ENCODE peak calls at places on chromosomes 6 and 20, in five cellular contexts. J is fibroblast of lung, D is GM23248, Z is PC-9, U is H1. H is an unnamed sample.

GRCh38 chr20:4076671-4077070 is 61.3 kb upstream of the RNF24 start:
- DNase-seq in U (no peak), Z (peak), J (peak), D (peak), H (no peak)

GRCh38 chr6:118896339-118897136 is 2.6 kb downstream of the ASF1A start:
- DNase-seq in Z (peak), D (peak), J (peak), U (no peak), H (no peak)

GRCh38 chr6:82910394-82910793 is 155.2 kb downstream of the UBE3D start:
- DNase-seq in D (no peak), U (no peak), Z (no peak), J (no peak), H (no peak)

GRCh38 chr6:165988306-165988756 is 179.3 kb downstream of the TBXT start:
- DNase-seq in U (no peak), D (peak), J (no peak), Z (no peak), H (peak)

GRCh38 chr6:125271486-125272159 is 30.1 kb downstream of the HDDC2 start:
- DNase-seq in J (no peak), U (no peak), Z (no peak), D (peak), H (no peak)

GRCh38 chr20:41000628-41001027 is 28.0 kb upstream of the TOP1 start:
- DNase-seq in U (no peak), D (no peak), Z (no peak), J (no peak), H (no peak)

GRCh38 chr20:61720348-61720696 is 345.4 kb downstream of the TAF4 start:
- DNase-seq in U (no peak), D (no peak), J (no peak), Z (no peak), H (no peak)

GRCh38 chr20:62203378-62204030 is 16.6 kb downstream of the HRH3 start:
- DNase-seq in Z (no peak), D (no peak), J (no peak), U (no peak), H (peak)

GRCh38 chr6:107511410-107512070 is 21.6 kb downstream of the SOBP start:
- DNase-seq in U (no peak), J (no peak), D (no peak), Z (no peak), H (no peak)

GRCh38 chr6:166942393-166943168 is 13.8 kb downstream of the RNASET2 start:
- DNase-seq in D (no peak), J (peak), U (no peak), Z (no peak), H (no peak)

GRCh38 chr6:44630125-44631028 is 242.9 kb downstream of the CDC5L start:
- DNase-seq in U (no peak), Z (no peak), J (peak), D (peak), H (peak)

GRCh38 chr6:107061125-107062020 is 33.4 kb downstream of the MTRES1 start:
- DNase-seq in Z (no peak), D (peak), U (peak), J (no peak), H (peak)

GRCh38 chr20:25032478-25033183 is 25.3 kb downstream of the ACSS1 start:
- DNase-seq in J (no peak), D (no peak), U (no peak), Z (no peak), H (no peak)

GRCh38 chr20:44326391-44327159 is 10.3 kb upstream of the R3HDML start:
- DNase-seq in U (no peak), Z (no peak), J (no peak), D (peak), H (no peak)

GRCh38 chr20:41293269-41294037 is 24.1 kb downstream of the ZHX3 start:
- DNase-seq in J (peak), D (peak), U (no peak), Z (no peak), H (no peak)

GRCh38 chr6:37331047-37331446 is 22.7 kb upstream of the RNF8 start:
- DNase-seq in U (no peak), Z (no peak), D (no peak), J (no peak), H (no peak)

GRCh38 chr20:25720285-25720684 is 23.6 kb upstream of the ZNF337 start:
- DNase-seq in Z (no peak), D (no peak), J (no peak), U (no peak), H (no peak)

DNA sequence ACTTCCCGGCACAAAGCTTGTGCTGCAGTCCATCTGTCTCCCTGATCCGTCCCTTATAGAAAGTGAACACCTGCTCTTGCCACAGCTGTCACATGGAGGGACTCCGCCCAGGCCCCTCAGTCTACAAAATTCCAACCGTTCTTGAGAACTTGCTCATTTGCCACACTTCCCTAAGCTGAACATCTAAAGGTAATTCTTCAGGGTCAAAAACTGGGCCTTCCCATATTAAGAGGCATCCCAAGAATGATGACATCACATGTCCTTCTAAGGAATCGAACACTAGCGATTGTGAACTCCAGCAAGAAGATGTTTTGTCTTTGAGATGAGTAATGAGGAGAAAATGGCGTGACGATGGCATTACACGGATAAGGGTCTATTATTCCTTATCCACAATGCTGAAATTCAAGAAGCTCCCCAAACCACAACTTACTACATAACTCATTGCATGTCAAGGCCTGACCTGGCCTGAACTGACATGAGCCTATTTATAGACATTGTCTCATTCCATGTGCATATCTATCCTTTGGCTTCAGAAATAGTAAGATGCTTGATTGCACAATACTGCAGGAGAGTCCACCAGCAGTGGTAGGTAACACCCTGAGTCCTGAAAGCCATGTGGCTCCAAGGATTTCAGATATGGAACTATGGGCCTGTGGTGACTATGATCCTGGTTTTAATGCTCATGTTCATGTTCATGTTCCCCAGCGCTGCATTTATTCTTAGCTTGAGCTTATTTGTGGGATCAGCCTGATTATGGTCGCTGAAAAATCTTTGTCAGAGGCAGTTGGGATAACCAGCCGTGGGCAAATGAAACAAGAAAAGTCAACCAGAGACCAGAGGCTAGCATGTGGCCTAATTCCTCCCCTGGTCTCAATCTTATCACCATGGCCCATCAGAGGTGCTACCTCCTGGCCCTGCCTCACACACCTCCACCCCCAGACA is 183.3 kb upstream of the JARID2 start:
- DNase-seq in J (peak), U (no peak), D (peak), Z (peak), H (peak)
- H2AFZ ChIP-seq in J (no peak), U (no peak), D (no peak), Z (no peak), H (no peak)

GRCh38 chr20:58990651-58991445 is 9.8 kb downstream of the NELFCD start:
- DNase-seq in U (no peak), Z (no peak), D (no peak), J (no peak), H (no peak)
- H3K27ac ChIP-seq in U (no peak), Z (no peak), D (no peak), J (no peak), H (no peak)

GRCh38 chr6:110683236-110683635 is 132.0 kb downstream of the CDK19 start:
- DNase-seq in D (peak), Z (no peak), U (no peak), J (no peak), H (no peak)

GRCh38 chr6:110682460-110682853 is 132.8 kb downstream of the CDK19 start:
- DNase-seq in U (no peak), Z (peak), J (peak), D (peak), H (peak)

GRCh38 chr6:110687326-110687725 is 127.9 kb downstream of the CDK19 start:
- DNase-seq in J (no peak), Z (no peak), D (no peak), U (no peak), H (no peak)

DNA sequence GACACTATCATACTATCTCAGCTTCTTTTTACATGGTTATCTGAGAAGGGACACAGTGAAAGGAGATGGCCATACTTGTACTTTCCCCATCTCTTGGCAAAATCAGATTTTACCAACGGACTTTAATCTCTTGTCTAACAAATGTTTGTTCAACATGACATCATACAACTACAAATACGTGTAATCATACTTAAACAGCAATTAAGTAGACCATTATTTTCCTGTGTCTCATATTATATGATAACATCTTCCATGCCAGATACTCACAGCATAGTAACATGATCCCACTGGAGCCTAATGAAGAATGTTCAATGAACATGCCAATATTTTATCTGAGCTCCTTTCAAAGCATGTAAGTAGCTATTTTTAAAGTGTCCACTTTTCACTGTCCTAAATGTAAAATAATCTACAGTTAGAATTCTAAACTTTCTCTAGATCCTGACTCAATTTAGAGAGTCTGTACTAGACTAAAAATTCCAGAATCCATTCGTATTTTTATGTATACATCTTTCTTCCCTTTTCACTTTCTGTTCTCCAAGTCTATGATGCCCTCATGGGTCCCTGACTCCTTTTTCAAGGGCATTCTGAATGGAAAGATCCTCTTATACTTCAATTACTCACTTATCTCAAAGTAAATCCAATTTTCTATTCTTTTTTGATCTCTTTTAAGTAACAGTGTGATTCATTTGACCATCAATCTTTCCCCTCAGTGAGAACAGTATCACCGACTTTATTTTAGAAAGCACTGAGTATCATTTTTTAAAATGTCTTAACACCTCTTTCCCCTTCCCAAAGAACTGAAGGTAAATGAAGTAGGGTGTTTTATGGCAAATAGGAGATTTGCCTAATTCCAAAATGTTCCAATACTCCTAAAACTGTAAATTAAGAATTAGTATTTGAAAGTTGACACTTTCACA is 133.5 kb downstream of the CDK19 start:
- DNase-seq in Z (no peak), J (no peak), D (peak), U (no peak), H (no peak)
- H3K4me3 ChIP-seq in Z (no peak), J (no peak), D (no peak), U (no peak), H (peak)

GRCh38 chr6:111566222-111566717 is 39.4 kb downstream of the TRAF3IP2 start:
- DNase-seq in J (no peak), U (no peak), Z (no peak), D (peak), H (no peak)
- H2AFZ ChIP-seq in J (no peak), U (no peak), Z (no peak), D (no peak), H (no peak)

GRCh38 chr20:22576733-22577514 is 7.4 kb downstream of the FOXA2 start:
- DNase-seq in J (no peak), Z (no peak), D (no peak), U (no peak), H (no peak)

GRCh38 chr20:22576273-22576672 is 8.1 kb downstream of the FOXA2 start:
- DNase-seq in D (no peak), U (no peak), J (no peak), Z (no peak), H (no peak)

GRCh38 chr20:22579119-22579427 is 5.3 kb downstream of the FOXA2 start:
- DNase-seq in Z (no peak), D (no peak), J (no peak), U (no peak), H (no peak)

GRCh38 chr20:22578221-22579118 is 5.9 kb downstream of the FOXA2 start:
- DNase-seq in U (no peak), D (no peak), J (no peak), Z (no peak), H (no peak)

GRCh38 chr20:22577515-22578220 is 6.7 kb downstream of the FOXA2 start:
- DNase-seq in D (no peak), U (no peak), Z (no peak), J (no peak), H (no peak)
- H3K27ac ChIP-seq in D (no peak), U (no peak), Z (no peak), J (no peak), H (no peak)

DNA sequence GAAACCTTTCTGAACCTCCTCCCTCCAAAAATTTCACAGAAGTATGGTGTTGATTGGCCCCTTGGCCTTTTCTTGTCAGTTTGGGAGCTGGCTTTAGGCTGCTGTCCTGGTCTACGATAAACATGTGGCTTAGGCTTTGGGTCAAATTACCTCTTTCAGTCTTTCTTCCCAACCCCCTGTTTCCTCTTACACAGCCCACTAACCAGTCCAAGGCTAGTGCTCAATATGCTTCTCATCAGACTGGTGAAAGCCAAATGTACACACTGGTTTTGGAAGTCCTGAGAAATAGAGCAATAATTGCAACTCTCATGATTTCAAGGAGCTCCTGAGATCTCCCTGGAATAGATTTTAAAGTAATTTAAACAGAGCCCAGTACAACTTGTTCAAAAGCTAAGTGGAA is 933.7 kb upstream of the GJE1 start:
- DNase-seq in D (no peak), J (peak), U (no peak), Z (no peak), H (no peak)
- H3K4me3 ChIP-seq in D (no peak), J (no peak), U (no peak), Z (no peak), H (no peak)